ENCODE peak calls at places on chromosomes 16 and 17, in five cellular contexts. G is astrocyte of the spinal cord, V is right lobe of liver, C is HCT116, N is hepatocyte. I is an unnamed sample.

GRCh38 chr17:55813944-55814343 is 63.1 kb downstream of the PCTP start:
- DNase-seq in C (no peak), N (no peak), V (no peak), G (no peak), I (no peak)

GRCh38 chr17:1852327-1852726 is 22.5 kb downstream of the RPA1 start:
- DNase-seq in V (peak; percentile 44), G (no peak), N (no peak), C (no peak), I (no peak)

GRCh38 chr16:56317998-56318912 is 107.1 kb downstream of the AMFR start:
- DNase-seq in V (peak; percentile 81), G (peak; percentile 70), C (peak; percentile 51), N (peak; percentile 91), I (no peak)

GRCh38 chr17:51507444-51507843 is 247.1 kb downstream of the UTP18 start:
- DNase-seq in C (no peak), N (no peak), V (no peak), G (no peak), I (no peak)

GRCh38 chr16:87165885-87166284 is 151.3 kb downstream of the C16orf95 start:
- DNase-seq in V (no peak), N (no peak), C (no peak), G (no peak), I (no peak)

GRCh38 chr16:25073849-25074248 is 37.7 kb upstream of the LCMT1 start:
- DNase-seq in C (no peak), G (no peak), N (no peak), V (no peak), I (no peak)

GRCh38 chr16:27811881-27812280 is 251.6 kb downstream of the GSG1L start:
- DNase-seq in V (no peak), G (no peak), N (no peak), C (no peak), I (no peak)

GRCh38 chr16:11111891-11112634 is 143.9 kb downstream of the SOCS1 start:
- DNase-seq in C (no peak), V (no peak), G (no peak), N (no peak), I (no peak)

GRCh38 chr17:78736526-78737079 is 45.5 kb downstream of the CYTH1 start:
- DNase-seq in N (peak; percentile 86), V (peak; percentile 61), G (no peak), C (peak; percentile 90), I (peak; percentile 89)

GRCh38 chr16:85347213-85347591 is 234.9 kb upstream of the CIBAR2 start:
- DNase-seq in N (peak; percentile 44), G (no peak), V (no peak), C (no peak), I (no peak)

GRCh38 chr16:3730161-3731125 is 13.1 kb upstream of the TRAP1 start:
- DNase-seq in C (no peak), G (no peak), V (no peak), N (no peak), I (no peak)

GRCh38 chr17:1865252-1866037 is 35.6 kb downstream of the RPA1 start:
- DNase-seq in N (peak; percentile 49), C (peak; percentile 4), V (no peak), G (peak; percentile 14), I (peak; percentile 11)

GRCh38 chr16:48284772-48285409 is 37.6 kb upstream of the ABCC11 start:
- DNase-seq in N (no peak), C (no peak), G (no peak), V (no peak), I (no peak)

GRCh38 chr17:39634384-39634871 is 2.5 kb upstream of the STARD3 start:
- DNase-seq in C (no peak), N (peak; percentile 69), G (peak; percentile 50), V (no peak), I (no peak)

GRCh38 chr17:2049333-2050245 is 5.3 kb upstream of the HIC1 start:
- DNase-seq in G (peak; percentile 80), N (peak; percentile 93), C (no peak), V (peak; percentile 89), I (no peak)

GRCh38 chr16:65494609-65495008 is 372.7 kb upstream of the CDH11 start:
- DNase-seq in C (no peak), N (no peak), V (no peak), G (no peak), I (no peak)

GRCh38 chr16:12646490-12647274 is 157.0 kb downstream of the CPPED1 start:
- DNase-seq in N (no peak), C (no peak), G (no peak), V (peak; percentile 86), I (no peak)

GRCh38 chr16:12311887-12312286 is 335.4 kb downstream of the SNX29 start:
- DNase-seq in V (no peak), G (no peak), N (no peak), C (no peak), I (no peak)

GRCh38 chr17:39198186-39198566 is 707 bp upstream of the CACNB1 start:
- DNase-seq in C (no peak), G (no peak), V (no peak), N (no peak), I (no peak)

GRCh38 chr17:29642171-29642611 is 19.5 kb upstream of the CORO6 start:
- DNase-seq in V (no peak), G (no peak), N (no peak), C (no peak), I (no peak)

GRCh38 chr17:13031718-13032350 is 14.0 kb upstream of the ELAC2 start:
- DNase-seq in V (no peak), N (peak; percentile 60), G (peak; percentile 44), C (peak; percentile 45), I (peak; percentile 7)

GRCh38 chr17:83055911-83056582 is 23.4 kb upstream of the METRNL start:
- DNase-seq in C (no peak), N (peak; percentile 79), G (peak; percentile 81), V (peak; percentile 21), I (peak; percentile 19)

GRCh38 chr16:73125860-73126259 is 77.9 kb upstream of the ZFHX3 start:
- DNase-seq in N (no peak), C (no peak), V (no peak), G (peak; percentile 52), I (no peak)

GRCh38 chr16:27544671-27545070 is 5.0 kb downstream of the GTF3C1 start:
- DNase-seq in V (no peak), N (no peak), C (no peak), G (no peak), I (no peak)

GRCh38 chr16:54282202-54282922 is 4.2 kb downstream of the IRX3 start:
- DNase-seq in N (peak; percentile 78), C (peak; percentile 15), V (peak; percentile 53), G (peak; percentile 20), I (no peak)

GRCh38 chr16:48526058-48526957 is 83.7 kb downstream of the N4BP1 start:
- DNase-seq in N (peak; percentile 84), G (no peak), C (peak; percentile 66), V (peak; percentile 70), I (peak; percentile 68)

GRCh38 chr16:49484454-49484853 is 110.8 kb downstream of the C16orf78 start:
- DNase-seq in C (no peak), G (no peak), N (peak; percentile 72), V (peak; percentile 84), I (peak; percentile 2)

GRCh38 chr17:81082177-81083073 is 47.5 kb downstream of the BAIAP2 start:
- DNase-seq in V (peak; percentile 83), N (no peak), C (no peak), G (peak; percentile 27), I (no peak)

GRCh38 chr16:25585526-25585925 is 106.2 kb upstream of the HS3ST4 start:
- DNase-seq in N (no peak), V (no peak), G (no peak), C (no peak), I (no peak)

GRCh38 chr17:78697846-78698343 is 84.2 kb downstream of the CYTH1 start:
- DNase-seq in N (no peak), C (no peak), G (no peak), V (no peak), I (no peak)

GRCh38 chr17:66580601-66581385 is 254.1 kb upstream of the CACNG5 start:
- DNase-seq in N (peak; percentile 53), V (peak; percentile 43), C (no peak), G (no peak), I (peak; percentile 86)

GRCh38 chr17:21467739-21468490 is 91.8 kb downstream of the KCNJ12 start:
- DNase-seq in V (no peak), C (no peak), N (no peak), G (no peak), I (no peak)

GRCh38 chr16:56614549-56614991 is 6.2 kb downstream of the MT2A start:
- DNase-seq in G (peak; percentile 80), C (no peak), V (no peak), N (no peak), I (no peak)

GRCh38 chr16:49652441-49653175 is 203.3 kb downstream of the ZNF423 start:
- DNase-seq in C (no peak), G (peak; percentile 80), V (no peak), N (peak; percentile 53), I (no peak)

DNA sequence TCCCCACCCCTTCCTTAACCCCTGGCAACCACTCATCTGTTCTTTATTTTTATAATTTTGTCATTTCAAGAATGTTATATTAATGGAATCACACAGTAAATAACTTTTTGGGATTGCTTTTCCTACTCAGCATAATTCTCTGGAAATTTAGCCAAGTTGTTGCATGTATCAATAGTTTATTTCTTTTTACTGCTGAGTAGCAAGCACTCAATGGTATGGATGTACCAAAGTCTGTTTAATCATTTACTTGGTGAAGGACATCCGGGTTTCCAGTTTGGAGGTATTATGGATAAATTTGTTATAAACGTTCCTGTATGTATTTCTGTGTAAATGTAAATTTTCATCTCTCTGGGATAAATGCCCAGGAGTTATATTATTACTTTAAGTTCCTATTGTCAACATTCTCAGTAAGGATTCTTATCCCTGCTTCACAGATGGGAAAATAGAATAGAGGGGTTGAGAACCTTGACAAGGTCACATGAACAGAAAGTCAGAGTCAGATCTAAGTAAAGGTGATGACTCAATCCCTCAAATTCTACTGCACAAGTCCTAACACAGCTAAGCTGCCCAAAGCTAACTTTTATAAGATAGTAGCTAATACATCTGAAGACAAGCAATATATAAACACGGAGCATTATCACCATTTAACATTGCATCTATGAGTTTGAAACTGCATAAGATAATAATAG is 62.4 kb upstream of the MTMR4 start:
- DNase-seq in G (no peak), V (no peak), N (peak; percentile 27), C (no peak), I (no peak)
- H3K4me3 ChIP-seq in G (no peak overlapping the region), V (no peak overlapping the region), N (no peak overlapping the region), C (no peak overlapping the region), I (no peak overlapping the region)

DNA sequence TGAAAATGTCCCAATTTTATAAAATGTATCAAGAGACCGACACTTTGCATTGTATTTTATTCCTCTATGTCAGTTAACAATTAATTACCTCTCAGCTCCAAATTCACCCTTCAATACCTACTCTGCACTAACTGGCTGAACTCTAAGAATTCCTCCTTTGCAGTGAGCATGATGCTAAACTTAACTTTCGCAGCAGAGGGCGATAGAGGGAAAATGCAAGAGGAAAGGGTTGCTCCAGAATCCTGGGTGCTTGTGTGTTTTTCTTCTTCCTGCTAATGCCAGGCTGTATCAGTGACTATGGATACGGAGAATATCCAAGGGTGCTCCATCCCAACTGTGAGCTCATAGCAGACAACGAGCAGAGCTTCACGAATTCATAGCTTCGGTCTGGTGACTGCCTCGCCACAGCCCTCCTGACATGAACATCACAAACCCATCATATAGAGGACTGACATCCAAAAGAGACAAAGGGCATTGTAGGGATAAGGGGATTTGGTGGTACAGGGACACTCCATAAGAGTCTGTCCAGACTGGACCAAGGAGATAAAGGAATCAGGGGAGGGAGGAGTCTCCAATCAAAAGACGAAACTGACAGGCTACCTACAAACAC is 172.9 kb downstream of the STX8 start:
- DNase-seq in N (peak; percentile 22), C (peak; percentile 16), V (no peak), G (no peak), I (peak; percentile 11)
- TF ChIP-seq CTCF in N (peak; percentile 30), C (peak; percentile 35), V (peak; percentile 56), G (peak; percentile 45), I (peak; percentile 62)

GRCh38 chr17:3913531-3914318 is 2.5 kb downstream of the P2RX1 start:
- DNase-seq in C (peak; percentile 54), N (peak; percentile 85), V (peak; percentile 81), G (peak; percentile 58), I (no peak)
- H3K4me3 ChIP-seq in C (no peak overlapping the region), N (no peak overlapping the region), V (no peak overlapping the region), G (no peak overlapping the region), I (no peak overlapping the region)

GRCh38 chr17:45425125-45425983 is 7.3 kb downstream of the ARHGAP27 start:
- DNase-seq in N (peak; percentile 94), G (peak; percentile 68), C (peak; percentile 98), V (peak; percentile 74), I (peak; percentile 79)
- TF ChIP-seq CTCF in N (peak; percentile 62), G (peak; percentile 61), C (peak; percentile 89), V (peak; percentile 48), I (peak; percentile 75)

I was measured in LNCaP clone FGC.